ENCODE peak calls at places on chromosomes 4 and X, in seven cellular contexts. One of them, this sample, is unnamed.

GRCh38 chr4:128615197-128615596 is 194.3 kb upstream of the JADE1 start:
- DNase-seq in left lung: no peak
- DNase-seq in AG09319: no peak
- DNase-seq in T-helper 9 cell: no peak
- DNase-seq in EL: no peak
- DNase-seq in CD4-positive, CD25-positive, alpha-beta regulatory T cell: no peak
- DNase-seq in T-cell: no peak
- DNase-seq in this sample: no peak

GRCh38 chr4:120693817-120694216 is 228.7 kb downstream of the PRDM5 start:
- DNase-seq in left lung: no peak
- DNase-seq in AG09319: no peak
- DNase-seq in T-helper 9 cell: no peak
- DNase-seq in EL: no peak
- DNase-seq in CD4-positive, CD25-positive, alpha-beta regulatory T cell: no peak
- DNase-seq in T-cell: no peak
- DNase-seq in this sample: no peak

GRCh38 chr4:155787113-155787710 is 28.4 kb downstream of the GUCY1B1 start:
- DNase-seq in left lung: no peak
- DNase-seq in AG09319: peak
- DNase-seq in T-helper 9 cell: no peak
- DNase-seq in EL: peak
- DNase-seq in CD4-positive, CD25-positive, alpha-beta regulatory T cell: peak
- DNase-seq in T-cell: no peak
- DNase-seq in this sample: peak

GRCh38 chr4:163967263-163967662 is 472.8 kb downstream of the TMA16 start:
- DNase-seq in left lung: no peak
- DNase-seq in AG09319: no peak
- DNase-seq in T-helper 9 cell: no peak
- DNase-seq in EL: no peak
- DNase-seq in CD4-positive, CD25-positive, alpha-beta regulatory T cell: no peak
- DNase-seq in T-cell: no peak
- DNase-seq in this sample: no peak

GRCh38 chr4:38868055-38868965 is 704 bp downstream of the FAM114A1 start:
- DNase-seq in left lung: peak
- DNase-seq in AG09319: no peak
- DNase-seq in T-helper 9 cell: no peak
- DNase-seq in EL: peak
- DNase-seq in CD4-positive, CD25-positive, alpha-beta regulatory T cell: no peak
- DNase-seq in T-cell: no peak
- DNase-seq in this sample: peak

GRCh38 chr4:144809056-144809640 is 163.2 kb downstream of the HHIP start:
- DNase-seq in left lung: no peak
- DNase-seq in AG09319: no peak
- DNase-seq in T-helper 9 cell: no peak
- DNase-seq in EL: no peak
- DNase-seq in CD4-positive, CD25-positive, alpha-beta regulatory T cell: no peak
- DNase-seq in T-cell: no peak
- DNase-seq in this sample: no peak

GRCh38 chr4:183532823-183533222 is 28.0 kb downstream of the ING2 start:
- DNase-seq in left lung: no peak
- DNase-seq in AG09319: no peak
- DNase-seq in T-helper 9 cell: no peak
- DNase-seq in EL: peak
- DNase-seq in CD4-positive, CD25-positive, alpha-beta regulatory T cell: no peak
- DNase-seq in T-cell: no peak
- DNase-seq in this sample: peak

GRCh38 chr4:8314691-8315255 is 45.2 kb downstream of the HTRA3 start:
- DNase-seq in left lung: no peak
- DNase-seq in AG09319: no peak
- DNase-seq in T-helper 9 cell: no peak
- DNase-seq in EL: no peak
- DNase-seq in CD4-positive, CD25-positive, alpha-beta regulatory T cell: no peak
- DNase-seq in T-cell: no peak
- DNase-seq in this sample: no peak

GRCh38 chr4:170226288-170226687 is 136.5 kb upstream of the AADAT start:
- DNase-seq in left lung: no peak
- DNase-seq in AG09319: no peak
- DNase-seq in T-helper 9 cell: no peak
- DNase-seq in EL: no peak
- DNase-seq in CD4-positive, CD25-positive, alpha-beta regulatory T cell: no peak
- DNase-seq in T-cell: no peak
- DNase-seq in this sample: no peak

GRCh38 chr4:96602661-96603060 is 762.8 kb downstream of the PDHA2 start:
- DNase-seq in left lung: no peak
- DNase-seq in AG09319: no peak
- DNase-seq in T-helper 9 cell: no peak
- DNase-seq in EL: no peak
- DNase-seq in CD4-positive, CD25-positive, alpha-beta regulatory T cell: no peak
- DNase-seq in T-cell: no peak
- DNase-seq in this sample: no peak

GRCh38 chr4:7767526-7767925 is 172.1 kb downstream of the AFAP1 start:
- DNase-seq in left lung: no peak
- DNase-seq in AG09319: no peak
- DNase-seq in T-helper 9 cell: no peak
- DNase-seq in EL: no peak
- DNase-seq in CD4-positive, CD25-positive, alpha-beta regulatory T cell: no peak
- DNase-seq in T-cell: no peak
- DNase-seq in this sample: no peak

GRCh38 chr4:82833696-82834313 is 35.2 kb upstream of the SCD5 start:
- DNase-seq in left lung: no peak
- DNase-seq in AG09319: peak
- DNase-seq in T-helper 9 cell: no peak
- DNase-seq in EL: peak
- DNase-seq in CD4-positive, CD25-positive, alpha-beta regulatory T cell: no peak
- DNase-seq in T-cell: no peak
- DNase-seq in this sample: peak

GRCh38 chr4:86376850-86377249 is 17.0 kb upstream of the MAPK10 start:
- DNase-seq in left lung: no peak
- DNase-seq in AG09319: no peak
- DNase-seq in T-helper 9 cell: no peak
- DNase-seq in EL: peak
- DNase-seq in CD4-positive, CD25-positive, alpha-beta regulatory T cell: no peak
- DNase-seq in T-cell: no peak
- DNase-seq in this sample: peak

GRCh38 chr4:184983660-184984356 is 34.5 kb upstream of the HELT start:
- DNase-seq in left lung: peak
- DNase-seq in AG09319: no peak
- DNase-seq in T-helper 9 cell: peak
- DNase-seq in EL: peak
- DNase-seq in CD4-positive, CD25-positive, alpha-beta regulatory T cell: peak
- DNase-seq in T-cell: peak
- DNase-seq in this sample: peak

GRCh38 chrX:44306336-44306735 is 37.1 kb downstream of the EFHC2 start:
- DNase-seq in left lung: no peak
- DNase-seq in AG09319: no peak
- DNase-seq in T-helper 9 cell: no peak
- DNase-seq in EL: peak
- DNase-seq in CD4-positive, CD25-positive, alpha-beta regulatory T cell: no peak
- DNase-seq in T-cell: no peak
- DNase-seq in this sample: no peak

GRCh38 chrX:9525511-9526248 is 60.8 kb downstream of the TBL1X start:
- DNase-seq in left lung: no peak
- DNase-seq in AG09319: no peak
- DNase-seq in T-helper 9 cell: no peak
- DNase-seq in EL: no peak
- DNase-seq in CD4-positive, CD25-positive, alpha-beta regulatory T cell: peak
- DNase-seq in T-cell: no peak
- DNase-seq in this sample: no peak

GRCh38 chr4:173415092-173415491 is 16.2 kb upstream of the SCRG1 start:
- DNase-seq in left lung: no peak
- DNase-seq in AG09319: no peak
- DNase-seq in T-helper 9 cell: no peak
- DNase-seq in EL: no peak
- DNase-seq in CD4-positive, CD25-positive, alpha-beta regulatory T cell: no peak
- DNase-seq in T-cell: no peak
- DNase-seq in this sample: no peak

GRCh38 chr4:86935833-86936721 is 1.3 kb downstream of the AFF1 start:
- DNase-seq in left lung: peak
- DNase-seq in AG09319: no peak
- DNase-seq in T-helper 9 cell: peak
- DNase-seq in EL: peak
- DNase-seq in CD4-positive, CD25-positive, alpha-beta regulatory T cell: peak
- DNase-seq in T-cell: peak
- DNase-seq in this sample: peak

GRCh38 chrX:1416327-1416784 is 24.4 kb upstream of the SLC25A6 start:
- DNase-seq in left lung: no peak
- DNase-seq in AG09319: no peak
- DNase-seq in T-helper 9 cell: no peak
- DNase-seq in EL: no peak
- DNase-seq in CD4-positive, CD25-positive, alpha-beta regulatory T cell: no peak
- DNase-seq in T-cell: no peak
- DNase-seq in this sample: no peak